ENCODE peak calls at places on chromosome 1, in four cellular contexts. E is lower lobe of right lung; C is CD8-positive, alpha-beta T cell; Q is GM23338. W is an unnamed sample.

GRCh38 chr1:11533790-11534787 is 55.1 kb downstream of the DISP3 start:
- DNase-seq in E (no peak), C (no peak), Q (no peak), W (peak; percentile 49)

GRCh38 chr1:228342627-228343210 is 63.9 kb downstream of the TRIM11 start:
- DNase-seq in Q (no peak), C (no peak), E (peak; percentile 22), W (no peak)

GRCh38 chr1:85240174-85240601 is 19.3 kb downstream of the C1orf52 start:
- DNase-seq in C (no peak), E (no peak), Q (peak; percentile 69), W (no peak)

GRCh38 chr1:192559115-192560006 is 16.2 kb upstream of the RGS1 start:
- DNase-seq in C (no peak), Q (no peak), E (no peak), W (no peak)

GRCh38 chr1:185912504-185912903 is 178.3 kb downstream of the HMCN1 start:
- DNase-seq in C (no peak), Q (peak; percentile 74), E (no peak), W (no peak)

GRCh38 chr1:204647114-204647804 is 38.3 kb downstream of the LRRN2 start:
- DNase-seq in C (no peak), E (no peak), Q (peak; percentile 85), W (no peak)

GRCh38 chr1:3680488-3681230 is 28.3 kb downstream of the TP73 start:
- DNase-seq in C (no peak), Q (no peak), E (no peak), W (no peak)

GRCh38 chr1:67350783-67351182 is 43.1 kb downstream of the IL12RB2 start:
- DNase-seq in C (no peak), E (no peak), Q (no peak), W (no peak)

GRCh38 chr1:235919127-235919796 is 52.6 kb upstream of the LYST start:
- DNase-seq in C (no peak), Q (no peak), E (no peak), W (no peak)
- H3K4me1 ChIP-seq in C (peaks cover 17% of the 10 kb centered on the region), Q (peaks cover 9% of the 10 kb centered on the region), E (peaks cover 53% of the 10 kb centered on the region), W (peaks cover 61% of the 10 kb centered on the region)

GRCh38 chr1:56534252-56534651 is 45.1 kb downstream of the PLPP3 start:
- DNase-seq in C (no peak), E (no peak), Q (no peak), W (no peak)
- H3K36me3 ChIP-seq in C (no peaks in the 10 kb centered on the region), E (peaks cover 46% of the 10 kb centered on the region), Q (peaks cover 4% of the 10 kb centered on the region), W (no peaks in the 10 kb centered on the region)

DNA sequence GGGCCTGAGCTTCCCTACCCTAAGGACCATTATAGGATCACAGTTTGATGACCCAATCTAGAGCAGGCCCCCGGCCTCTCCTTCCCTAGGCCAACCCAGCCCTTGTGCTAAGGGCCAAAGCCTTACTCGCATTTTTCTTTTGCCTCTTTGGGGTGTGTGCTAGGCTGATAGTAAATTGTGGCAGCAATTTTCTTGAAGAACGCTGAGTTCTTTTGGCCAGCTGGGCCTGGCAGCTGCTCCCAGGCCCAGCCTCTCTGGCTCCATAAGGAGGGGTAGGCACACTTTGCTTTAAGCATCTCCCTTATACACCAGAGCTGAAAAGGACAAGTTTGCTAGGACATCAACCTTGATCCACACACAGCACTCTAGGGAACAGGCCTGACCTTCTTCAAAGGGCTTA is 4.2 kb downstream of the OLFML2B start:
- DNase-seq in Q (no peak), E (no peak), C (no peak), W (no peak)
- H3K4me1 ChIP-seq in Q (peaks cover 31% of the 10 kb centered on the region), E (peaks cover 37% of the 10 kb centered on the region), C (no peaks in the 10 kb centered on the region), W (no peaks in the 10 kb centered on the region)

GRCh38 chr1:93426183-93426582 is 21.7 kb upstream of the FNBP1L start:
- DNase-seq in Q (no peak), C (no peak), E (no peak), W (no peak)
- H3K36me3 ChIP-seq in Q (no peaks in the 10 kb centered on the region), C (no peaks in the 10 kb centered on the region), E (no peaks in the 10 kb centered on the region), W (no peaks in the 10 kb centered on the region)

GRCh38 chr1:86760199-86760598 is 55.8 kb downstream of the SH3GLB1 start:
- DNase-seq in Q (no peak), E (no peak), C (no peak), W (no peak)

GRCh38 chr1:86765073-86765472 is 60.7 kb downstream of the SH3GLB1 start:
- DNase-seq in C (no peak), E (no peak), Q (no peak), W (no peak)

GRCh38 chr1:86765674-86766073 is 61.3 kb downstream of the SH3GLB1 start:
- DNase-seq in E (no peak), C (no peak), Q (no peak), W (no peak)

GRCh38 chr1:86762336-86762735 is 58.0 kb downstream of the SH3GLB1 start:
- DNase-seq in Q (no peak), C (no peak), E (no peak), W (no peak)

DNA sequence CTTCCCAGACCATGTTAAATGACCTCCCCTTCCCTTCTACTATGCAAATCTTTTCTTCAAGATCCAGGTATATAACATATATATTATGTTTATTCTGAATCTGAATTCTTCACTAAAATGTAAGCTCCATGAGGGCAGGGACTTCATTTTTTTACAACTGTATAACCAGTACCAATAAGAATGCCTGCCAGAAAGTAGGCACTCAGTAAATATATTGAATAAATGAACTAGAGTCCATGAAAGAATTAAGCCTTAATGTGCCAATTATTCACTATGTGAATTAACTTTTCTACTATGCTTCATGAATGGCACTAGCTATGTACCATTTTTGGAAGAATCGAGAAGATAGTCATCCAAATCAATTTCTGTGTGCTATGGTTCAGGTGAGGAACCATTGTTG is 60.1 kb downstream of the SH3GLB1 start:
- DNase-seq in Q (no peak), C (no peak), E (no peak), W (no peak)
- H3K4me1 ChIP-seq in Q (no peaks in the 10 kb centered on the region), C (no peaks in the 10 kb centered on the region), E (no peaks in the 10 kb centered on the region), W (no peaks in the 10 kb centered on the region)